ENCODE peak calls at places on chromosomes 7 and 10, in seven cellular contexts. T is SW480; I is CD8-positive, alpha-beta memory T cell; O is iPS DF 19.7; V is NCI-H69; L is body of pancreas; B is NCI-H345. A is an unnamed sample.

GRCh38 chr7:73397521-73397934 is 36.0 kb upstream of the FZD9 start:
- DNase-seq in I (no peak), B (no peak), O (peak; percentile 52), T (no peak), V (no peak), L (no peak), A (no peak)

GRCh38 chr10:47048533-47048905 is 137.3 kb downstream of the PTPN20 start:
- DNase-seq in O (no peak), T (no peak), L (no peak), I (no peak), V (no peak), B (no peak), A (no peak)

GRCh38 chr10:73827346-73828089 is 16.1 kb upstream of the NDST2 start:
- DNase-seq in T (no peak), O (no peak), V (no peak), I (no peak), B (no peak), L (no peak), A (peak; percentile 86)

GRCh38 chr10:49053053-49053997 is 62.0 kb downstream of the VSTM4 start:
- DNase-seq in L (no peak), B (no peak), V (no peak), O (no peak), T (no peak), I (no peak), A (no peak)

GRCh38 chr10:38047666-38048065 is 37.2 kb downstream of the ZNF33A start:
- DNase-seq in O (no peak), T (no peak), I (no peak), L (no peak), V (no peak), B (no peak), A (no peak)

GRCh38 chr7:37193087-37193774 is 255.4 kb downstream of the ELMO1 start:
- DNase-seq in B (no peak), I (no peak), L (no peak), V (no peak), O (no peak), T (no peak), A (no peak)

GRCh38 chr10:97810476-97810875 is 38.7 kb upstream of the SFRP5 start:
- DNase-seq in O (no peak), V (no peak), T (peak; percentile 99), I (no peak), L (no peak), B (no peak), A (peak; percentile 45)

GRCh38 chr10:31242902-31243301 is 76.1 kb upstream of the ZEB1 start:
- DNase-seq in T (peak; percentile 94), L (no peak), O (peak; percentile 9), V (no peak), I (no peak), B (no peak), A (peak; percentile 97)

GRCh38 chr10:80786322-80786721 is 248.6 kb downstream of the SH2D4B start:
- DNase-seq in T (no peak), O (no peak), L (no peak), V (no peak), B (no peak), I (no peak), A (no peak)

GRCh38 chr10:130999376-131000202 is 311.9 kb downstream of the TCERG1L start:
- DNase-seq in I (no peak), T (no peak), B (no peak), V (no peak), L (peak; percentile 3), O (no peak), A (no peak)

GRCh38 chr7:139713835-139714162 is 64.0 kb downstream of the HIPK2 start:
- DNase-seq in T (no peak), V (no peak), I (no peak), B (no peak), O (no peak), L (no peak), A (no peak)

GRCh38 chr10:125775491-125776106 is at the start of gene MMP21:
- DNase-seq in B (no peak), L (no peak), T (no peak), I (no peak), V (no peak), O (no peak), A (no peak)

GRCh38 chr7:131607291-131608111 is 51.1 kb upstream of the PODXL start:
- DNase-seq in L (no peak), O (no peak), B (no peak), I (no peak), T (no peak), V (no peak), A (no peak)

GRCh38 chr7:55435466-55435865 is 70.3 kb downstream of the LANCL2 start:
- DNase-seq in T (no peak), V (no peak), I (no peak), O (no peak), B (no peak), L (no peak), A (no peak)

GRCh38 chr10:71463111-71463510 is 66.4 kb downstream of the CDH23 start:
- DNase-seq in T (no peak), L (no peak), I (no peak), B (no peak), O (no peak), V (no peak), A (no peak)

GRCh38 chr7:108598153-108598552 is 28.5 kb downstream of the DNAJB9 start:
- DNase-seq in V (peak; percentile 84), O (no peak), I (no peak), B (peak; percentile 68), T (no peak), L (no peak), A (no peak)

GRCh38 chr10:130661419-130661818 is 525.2 kb downstream of the GLRX3 start:
- DNase-seq in I (no peak), L (no peak), V (no peak), O (no peak), B (no peak), T (no peak), A (no peak)

GRCh38 chr7:117435475-117436043 is 8.3 kb upstream of the ASZ1 start:
- DNase-seq in I (no peak), L (no peak), V (no peak), O (no peak), T (no peak), B (no peak), A (no peak)

GRCh38 chr7:129896568-129897382 is 56.0 kb downstream of the UBE2H start:
- DNase-seq in O (no peak), I (no peak), V (no peak), L (no peak), T (no peak), B (no peak), A (peak; percentile 69)

GRCh38 chr7:156544919-156545715 is 95.5 kb upstream of the RNF32 start:
- DNase-seq in V (peak; percentile 80), O (no peak), T (peak; percentile 30), B (no peak), L (no peak), I (no peak), A (no peak)

GRCh38 chr10:33790506-33791283 is 456.2 kb upstream of the NRP1 start:
- DNase-seq in V (no peak), O (no peak), B (no peak), I (no peak), L (no peak), T (no peak), A (no peak)

GRCh38 chr7:7274782-7275181 is 92.4 kb downstream of the C1GALT1 start:
- DNase-seq in B (no peak), L (no peak), I (no peak), V (peak; percentile 29), O (no peak), T (no peak), A (peak; percentile 36)

GRCh38 chr10:70391654-70392053 is 9.2 kb upstream of the LRRC20 start:
- DNase-seq in L (no peak), I (no peak), O (no peak), T (no peak), V (no peak), B (no peak), A (no peak)

GRCh38 chr10:116621476-116621875 is 723 bp downstream of the PNLIPRP2 start:
- DNase-seq in O (no peak), B (no peak), I (no peak), V (no peak), L (peak; percentile 43), T (no peak), A (no peak)

GRCh38 chr7:112122835-112123234 is 83.4 kb downstream of the DOCK4 start:
- DNase-seq in V (no peak), B (no peak), L (no peak), O (no peak), T (no peak), I (no peak), A (no peak)

GRCh38 chr10:69726850-69727249 is 74.9 kb upstream of the COL13A1 start:
- DNase-seq in I (no peak), T (no peak), O (no peak), V (peak; percentile 20), L (no peak), B (peak; percentile 1), A (no peak)

GRCh38 chr7:37376386-37376785 is 72.3 kb downstream of the ELMO1 start:
- DNase-seq in B (no peak), I (no peak), O (no peak), V (no peak), L (no peak), T (no peak), A (no peak)

GRCh38 chr7:159096736-159097581 is 47.7 kb downstream of the VIPR2 start:
- DNase-seq in O (no peak), T (no peak), V (no peak), L (peak; percentile 4), I (no peak), B (no peak), A (no peak)

GRCh38 chr7:107506683-107507339 is 37.0 kb downstream of the GPR22 start:
- DNase-seq in L (peak; percentile 79), O (no peak), B (peak; percentile 65), I (no peak), V (peak; percentile 89), T (peak; percentile 91), A (no peak)

GRCh38 chr7:113371376-113372043 is 253.2 kb upstream of the SMIM30 start:
- DNase-seq in T (no peak), B (no peak), O (no peak), L (no peak), I (no peak), V (no peak), A (peak; percentile 1)

GRCh38 chr7:133077394-133077793 is 4.5 kb downstream of the CHCHD3 start:
- DNase-seq in T (no peak), I (no peak), B (no peak), V (no peak), L (no peak), O (no peak), A (no peak)

GRCh38 chr7:157366722-157367121 is 29.9 kb downstream of the DNAJB6 start:
- DNase-seq in L (no peak), B (no peak), V (no peak), T (no peak), I (no peak), O (no peak), A (no peak)

GRCh38 chr10:69504576-69505250 is 53.4 kb downstream of the TSPAN15 start:
- DNase-seq in T (no peak), O (no peak), V (no peak), B (no peak), I (no peak), L (no peak), A (peak; percentile 28)

GRCh38 chr7:11831383-11831726 is 643 bp downstream of the THSD7A start:
- DNase-seq in I (no peak), T (peak; percentile 46), O (no peak), L (no peak), V (peak; percentile 73), B (peak; percentile 35), A (no peak)

GRCh38 chr10:127243490-127244272 is 47.3 kb upstream of the INSYN2A start:
- DNase-seq in V (peak; percentile 0), B (peak; percentile 52), L (peak; percentile 24), O (no peak), T (peak; percentile 16), I (peak; percentile 14), A (peak; percentile 24)